ENCODE peak calls at places on chromosomes 12 and 14, in five cellular contexts. B, R, T, M and C are unnamed samples.

GRCh38 chr12:92530706-92531105 is 172.1 kb upstream of the PLEKHG7 start:
- DNase-seq in B (no peak), R (no peak), T (no peak), M (no peak), C (no peak)

GRCh38 chr12:49982246-49983229 is 9.8 kb downstream of the AQP6 start:
- DNase-seq in B (no peak), R (no peak), T (no peak), M (peak; percentile 63), C (no peak)

GRCh38 chr14:38042356-38042755 is 165.3 kb upstream of the SSTR1 start:
- DNase-seq in B (no peak), R (no peak), T (no peak), M (peak; percentile 84), C (peak; percentile 21)

GRCh38 chr12:43102506-43103269 is 449.3 kb downstream of the ADAMTS20 start:
- DNase-seq in B (no peak), R (no peak), T (no peak), M (no peak), C (no peak)

GRCh38 chr12:48442191-48442828 is 30.0 kb upstream of the ANP32D start:
- DNase-seq in B (peak; percentile 52), R (no peak), T (no peak), M (no peak), C (peak; percentile 41)

GRCh38 chr12:24078318-24078765 is 128.9 kb upstream of the SOX5 start:
- DNase-seq in B (no peak), R (no peak), T (no peak), M (no peak), C (no peak)

GRCh38 chr14:104103061-104104005 is 17.8 kb downstream of the ASPG start:
- DNase-seq in B (no peak), R (no peak), T (no peak), M (no peak), C (peak; percentile 52)

GRCh38 chr12:80632835-80633234 is 74.6 kb upstream of the MYF6 start:
- DNase-seq in B (peak; percentile 65), R (peak; percentile 21), T (no peak), M (peak; percentile 19), C (peak; percentile 89)

GRCh38 chr12:75591628-75592027 is 80.2 kb upstream of the KRR1 start:
- DNase-seq in B (no peak), R (no peak), T (no peak), M (no peak), C (no peak)

GRCh38 chr12:109719123-109720022 is 5.7 kb downstream of the FAM222A start:
- DNase-seq in B (no peak), R (no peak), T (no peak), M (no peak), C (peak; percentile 77)

GRCh38 chr12:20220339-20220738 is 148.0 kb upstream of the PDE3A start:
- DNase-seq in B (peak; percentile 75), R (no peak), T (no peak), M (peak; percentile 44), C (peak; percentile 69)

GRCh38 chr12:122929812-122930211 is 33.9 kb upstream of the VPS37B start:
- DNase-seq in B (no peak), R (no peak), T (no peak), M (no peak), C (no peak)

GRCh38 chr14:106395460-106396050 is 869.2 kb downstream of the TMEM121 start:
- DNase-seq in B (no peak), R (no peak), T (no peak), M (no peak), C (no peak)

GRCh38 chr12:89817501-89818226 is 109.0 kb upstream of the ATP2B1 start:
- DNase-seq in B (no peak), R (no peak), T (no peak), M (peak; percentile 17), C (no peak)

GRCh38 chr14:78341827-78342389 is 171.7 kb downstream of the NRXN3 start:
- DNase-seq in B (no peak), R (no peak), T (no peak), M (no peak), C (no peak)

GRCh38 chr12:125151284-125151683 is 86.0 kb downstream of the AACS start:
- DNase-seq in B (no peak), R (no peak), T (no peak), M (no peak), C (peak; percentile 72)

GRCh38 chr12:68538722-68539614 is 71.7 kb upstream of the RAP1B start:
- DNase-seq in B (no peak), R (no peak), T (no peak), M (peak; percentile 85), C (peak; percentile 84)

GRCh38 chr12:68536885-68537284 is 73.8 kb upstream of the RAP1B start:
- DNase-seq in B (no peak), R (no peak), T (no peak), M (no peak), C (no peak)

GRCh38 chr12:68534108-68534507 is 76.6 kb upstream of the RAP1B start:
- DNase-seq in B (no peak), R (no peak), T (no peak), M (no peak), C (no peak)

GRCh38 chr12:68537571-68537970 is 73.1 kb upstream of the RAP1B start:
- DNase-seq in B (no peak), R (no peak), T (no peak), M (no peak), C (no peak)

GRCh38 chr12:68539615-68539952 is 71.1 kb upstream of the RAP1B start:
- DNase-seq in B (no peak), R (no peak), T (no peak), M (no peak), C (no peak)
- H3K4me2 ChIP-seq in B (no peak overlapping the region), R (no peak overlapping the region), T (no peak overlapping the region), M (peak overlapping the region; percentile 99), C (no peak overlapping the region)

GRCh38 chr14:81459421-81459820 is 59.3 kb upstream of the STON2 start:
- DNase-seq in B (no peak), R (no peak), T (no peak), M (no peak), C (no peak)
- H3K4me2 ChIP-seq in B (no peak overlapping the region), R (no peak overlapping the region), T (no peak overlapping the region), M (no peak overlapping the region), C (no peak overlapping the region)

GRCh38 chr14:86971292-86971691 is 1021.7 kb downstream of the GALC start:
- DNase-seq in B (no peak), R (no peak), T (no peak), M (no peak), C (no peak)

DNA sequence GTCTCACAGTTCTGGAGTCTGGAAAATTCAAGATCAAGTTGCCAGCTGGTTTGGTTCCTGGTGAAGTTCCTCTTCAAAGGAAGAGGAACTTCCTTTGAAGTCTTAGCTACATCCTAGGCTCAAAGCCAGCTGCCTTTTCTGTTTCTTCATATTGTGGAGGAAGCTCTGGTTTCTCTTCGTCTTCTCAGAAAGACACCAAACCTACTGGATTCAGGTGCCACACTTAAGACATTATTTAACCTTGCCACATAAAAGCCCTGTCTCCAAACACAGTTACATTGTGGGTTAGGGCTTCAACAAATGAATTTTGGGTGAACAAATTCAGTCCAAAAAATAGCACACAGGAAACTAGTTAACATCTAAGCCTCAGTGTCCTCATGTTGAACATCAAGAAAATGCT is 1019.8 kb downstream of the GALC start:
- DNase-seq in B (no peak), R (no peak), T (no peak), M (no peak), C (no peak)
- H3K4me2 ChIP-seq in B (no peak overlapping the region), R (no peak overlapping the region), T (no peak overlapping the region), M (no peak overlapping the region), C (no peak overlapping the region)

DNA sequence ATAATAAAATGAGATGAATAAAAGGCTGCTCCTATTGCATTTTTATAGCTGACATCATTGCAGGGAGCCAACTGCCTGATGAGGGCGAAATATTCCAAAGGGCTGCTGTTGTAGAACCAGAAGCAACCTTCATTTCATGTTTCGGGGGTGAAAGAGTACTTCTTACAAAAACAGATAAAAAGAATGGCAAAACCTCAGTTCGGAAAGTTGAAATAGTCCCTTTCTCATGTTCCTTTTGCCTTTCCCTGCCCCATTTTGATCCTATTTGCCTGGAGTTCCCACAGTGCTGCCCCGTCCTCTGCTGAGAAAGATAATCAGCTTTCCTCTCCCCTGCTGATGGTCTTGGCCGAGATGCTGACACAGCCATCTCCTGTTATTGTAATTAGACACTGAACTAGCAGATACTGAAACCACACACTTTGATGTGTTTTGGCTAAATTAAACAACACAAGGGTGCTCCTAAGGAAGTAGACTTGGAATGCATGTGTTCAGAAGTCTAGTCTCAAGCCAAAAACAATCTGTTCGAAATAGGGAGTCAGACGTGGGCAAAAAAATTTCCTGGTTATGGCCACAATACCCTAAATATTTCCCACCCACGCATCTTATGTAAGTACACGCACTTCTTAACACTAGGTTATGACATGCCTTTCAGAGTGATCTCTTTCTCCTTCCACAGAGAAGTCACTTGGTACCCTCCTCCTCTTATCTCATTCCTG is 117.2 kb downstream of the PPM1H start:
- DNase-seq in B (no peak), R (no peak), T (no peak), M (no peak), C (no peak)
- H3K4me2 ChIP-seq in B (no peak overlapping the region), R (no peak overlapping the region), T (no peak overlapping the region), M (no peak overlapping the region), C (peak overlapping the region; percentile 44)

GRCh38 chr12:120175537-120175936 is 19.0 kb downstream of the GCN1 start:
- DNase-seq in B (no peak), R (no peak), T (no peak), M (no peak), C (no peak)
- H3K4me2 ChIP-seq in B (no peak overlapping the region), R (no peak overlapping the region), T (no peak overlapping the region), M (no peak overlapping the region), C (no peak overlapping the region)